ENCODE peak calls at places on chromosomes 4 and X, in eight cellular contexts. One of them, this sample, is unnamed.

GRCh38 chr4:70838400-70838971 is 1.2 kb downstream of the GRSF1 start:
- DNase-seq in GM03348: peak
- DNase-seq in T-cell: no peak
- DNase-seq in NCI-H2171: peak
- DNase-seq in D721Med: no peak
- DNase-seq in omental fat pad: no peak
- DNase-seq in AG09309: no peak
- DNase-seq in GM23338: no peak
- DNase-seq in this sample: peak

GRCh38 chr4:182897601-182898478 is 19.3 kb downstream of the DCTD start:
- DNase-seq in GM03348: no peak
- DNase-seq in T-cell: no peak
- DNase-seq in NCI-H2171: no peak
- DNase-seq in D721Med: no peak
- DNase-seq in omental fat pad: no peak
- DNase-seq in AG09309: no peak
- DNase-seq in GM23338: no peak
- DNase-seq in this sample: no peak

GRCh38 chr4:82842593-82842992 is 44.0 kb upstream of the SCD5 start:
- DNase-seq in GM03348: peak
- DNase-seq in T-cell: no peak
- DNase-seq in NCI-H2171: no peak
- DNase-seq in D721Med: no peak
- DNase-seq in omental fat pad: no peak
- DNase-seq in AG09309: no peak
- DNase-seq in GM23338: peak
- DNase-seq in this sample: peak

GRCh38 chr4:184284742-184285141 is 67.1 kb upstream of the ENPP6 start:
- DNase-seq in GM03348: no peak
- DNase-seq in T-cell: no peak
- DNase-seq in NCI-H2171: no peak
- DNase-seq in D721Med: no peak
- DNase-seq in omental fat pad: no peak
- DNase-seq in AG09309: no peak
- DNase-seq in GM23338: no peak
- DNase-seq in this sample: no peak

GRCh38 chr4:55363618-55364420 is 17.8 kb downstream of the SRD5A3 start:
- DNase-seq in GM03348: no peak
- DNase-seq in T-cell: no peak
- DNase-seq in NCI-H2171: no peak
- DNase-seq in D721Med: no peak
- DNase-seq in omental fat pad: no peak
- DNase-seq in AG09309: no peak
- DNase-seq in GM23338: no peak
- DNase-seq in this sample: no peak

GRCh38 chr4:124970011-124970410 is 257.5 kb upstream of the ANKRD50 start:
- DNase-seq in GM03348: no peak
- DNase-seq in T-cell: no peak
- DNase-seq in NCI-H2171: no peak
- DNase-seq in D721Med: no peak
- DNase-seq in omental fat pad: no peak
- DNase-seq in AG09309: peak
- DNase-seq in GM23338: no peak
- DNase-seq in this sample: peak

GRCh38 chrX:101708180-101708579 is 48.5 kb upstream of the ARMCX2 start:
- DNase-seq in GM03348: no peak
- DNase-seq in T-cell: no peak
- DNase-seq in NCI-H2171: no peak
- DNase-seq in D721Med: no peak
- DNase-seq in omental fat pad: no peak
- DNase-seq in AG09309: no peak
- DNase-seq in GM23338: no peak
- DNase-seq in this sample: no peak

GRCh38 chrX:44428989-44429627 is 85.6 kb upstream of the EFHC2 start:
- DNase-seq in GM03348: no peak
- DNase-seq in T-cell: no peak
- DNase-seq in NCI-H2171: no peak
- DNase-seq in D721Med: no peak
- DNase-seq in omental fat pad: no peak
- DNase-seq in AG09309: no peak
- DNase-seq in GM23338: no peak
- DNase-seq in this sample: no peak

GRCh38 chrX:41449615-41450014 is 2.5 kb downstream of the NYX start:
- DNase-seq in GM03348: peak
- DNase-seq in T-cell: no peak
- DNase-seq in NCI-H2171: no peak
- DNase-seq in D721Med: no peak
- DNase-seq in omental fat pad: no peak
- DNase-seq in AG09309: no peak
- DNase-seq in GM23338: no peak
- DNase-seq in this sample: peak

GRCh38 chrX:95071052-95071451 is 1397.0 kb downstream of the FAM133A start:
- DNase-seq in GM03348: peak
- DNase-seq in T-cell: no peak
- DNase-seq in NCI-H2171: no peak
- DNase-seq in D721Med: no peak
- DNase-seq in omental fat pad: no peak
- DNase-seq in AG09309: no peak
- DNase-seq in GM23338: no peak
- DNase-seq in this sample: no peak

GRCh38 chr4:337932-338758 is 531 bp downstream of the ZNF141 start:
- DNase-seq in GM03348: peak
- DNase-seq in T-cell: no peak
- DNase-seq in NCI-H2171: no peak
- DNase-seq in D721Med: no peak
- DNase-seq in omental fat pad: no peak
- DNase-seq in AG09309: no peak
- DNase-seq in GM23338: no peak
- DNase-seq in this sample: peak

GRCh38 chrX:20333672-20334071 is 67.0 kb upstream of the RPS6KA3 start:
- DNase-seq in GM03348: no peak
- DNase-seq in T-cell: no peak
- DNase-seq in NCI-H2171: no peak
- DNase-seq in D721Med: no peak
- DNase-seq in omental fat pad: no peak
- DNase-seq in AG09309: no peak
- DNase-seq in GM23338: no peak
- DNase-seq in this sample: no peak

GRCh38 chr4:39118034-39118658 is 56.1 kb downstream of the KLHL5 start:
- DNase-seq in GM03348: no peak
- DNase-seq in T-cell: no peak
- DNase-seq in NCI-H2171: no peak
- DNase-seq in D721Med: no peak
- DNase-seq in omental fat pad: no peak
- DNase-seq in AG09309: no peak
- DNase-seq in GM23338: no peak
- DNase-seq in this sample: no peak

GRCh38 chr4:143346208-143346607 is 9.5 kb downstream of the GAB1 start:
- DNase-seq in GM03348: no peak
- DNase-seq in T-cell: no peak
- DNase-seq in NCI-H2171: no peak
- DNase-seq in D721Med: no peak
- DNase-seq in omental fat pad: no peak
- DNase-seq in AG09309: no peak
- DNase-seq in GM23338: peak
- DNase-seq in this sample: no peak

GRCh38 chr4:11748169-11748872 is 319.6 kb upstream of the HS3ST1 start:
- DNase-seq in GM03348: no peak
- DNase-seq in T-cell: no peak
- DNase-seq in NCI-H2171: no peak
- DNase-seq in D721Med: no peak
- DNase-seq in omental fat pad: no peak
- DNase-seq in AG09309: no peak
- DNase-seq in GM23338: no peak
- DNase-seq in this sample: peak

GRCh38 chr4:154586296-154587033 is 4.1 kb downstream of the FGA start:
- DNase-seq in GM03348: no peak
- DNase-seq in T-cell: no peak
- DNase-seq in NCI-H2171: no peak
- DNase-seq in D721Med: no peak
- DNase-seq in omental fat pad: no peak
- DNase-seq in AG09309: no peak
- DNase-seq in GM23338: no peak
- DNase-seq in this sample: no peak

GRCh38 chr4:105978684-105979296 is 83.5 kb downstream of the NPNT start:
- DNase-seq in GM03348: peak
- DNase-seq in T-cell: no peak
- DNase-seq in NCI-H2171: no peak
- DNase-seq in D721Med: no peak
- DNase-seq in omental fat pad: no peak
- DNase-seq in AG09309: peak
- DNase-seq in GM23338: no peak
- DNase-seq in this sample: peak